ENCODE peak calls at places on chromosomes 6 and 20, in six cellular contexts. S is RWPE1, T is kidney, E is MM.1S, Q is fibroblast of lung, A is cardiac muscle cell. M is an unnamed sample.
A peak's percentile ranks its signal among the peaks of the same experiment; 100 is the strongest.

GRCh38 chr6:16950825-16951495 is 150.9 kb upstream of the STMND1 start:
- DNase-seq in E (no peak), T (no peak), S (no peak), Q (peak; percentile 56), A (no peak), M (no peak)

GRCh38 chr20:3765171-3765887 is 2.2 kb downstream of the ADISSP start:
- DNase-seq in A (no peak), E (no peak), S (no peak), T (peak; percentile 69), Q (no peak), M (no peak)

GRCh38 chr6:13355043-13355945 is 27.0 kb upstream of the TBC1D7 start:
- DNase-seq in E (peak; percentile 92), T (no peak), Q (peak; percentile 100), S (peak; percentile 78), A (no peak), M (no peak)

GRCh38 chr6:51915098-51915497 is 172.3 kb downstream of the PKHD1 start:
- DNase-seq in A (no peak), T (no peak), S (no peak), E (no peak), Q (no peak), M (no peak)

GRCh38 chr6:29984992-29985391 is 42.7 kb downstream of the HLA-A start:
- DNase-seq in T (no peak), A (no peak), S (no peak), E (no peak), Q (no peak), M (no peak)

GRCh38 chr20:39004508-39004907 is 42.4 kb downstream of the DHX35 start:
- DNase-seq in T (peak; percentile 74), A (no peak), E (peak; percentile 80), Q (no peak), S (peak; percentile 67), M (no peak)

GRCh38 chr20:23152902-23153301 is 66.8 kb upstream of the CD93 start:
- DNase-seq in S (no peak), A (no peak), Q (no peak), T (no peak), E (no peak), M (peak; percentile 56)

GRCh38 chr20:47487175-47487917 is 14.3 kb upstream of the NCOA3 start:
- DNase-seq in E (peak; percentile 98), A (no peak), T (no peak), S (no peak), Q (peak; percentile 34), M (no peak)

GRCh38 chr6:41428995-41429417 is 93.6 kb downstream of the NCR2 start:
- DNase-seq in T (peak; percentile 90), S (no peak), E (no peak), Q (peak; percentile 77), A (no peak), M (peak; percentile 79)

GRCh38 chr20:21325296-21325695 is 22.2 kb downstream of the XRN2 start:
- DNase-seq in T (no peak), A (no peak), Q (peak; percentile 24), S (no peak), E (no peak), M (no peak)

GRCh38 chr6:24882295-24882694 is 53.5 kb downstream of the RIPOR2 start:
- DNase-seq in A (no peak), S (no peak), T (no peak), E (no peak), Q (no peak), M (no peak)

GRCh38 chr20:19990911-19991707 is 26.1 kb upstream of the NAA20 start:
- DNase-seq in A (no peak), S (no peak), Q (peak; percentile 82), E (no peak), T (no peak), M (no peak)

GRCh38 chr20:57627972-57628650 is 7.9 kb upstream of the ZBP1 start:
- DNase-seq in E (peak; percentile 21), S (no peak), Q (peak; percentile 16), A (no peak), T (peak; percentile 60), M (peak; percentile 60)

GRCh38 chr6:96381246-96381645 is 140.4 kb upstream of the UFL1 start:
- DNase-seq in Q (no peak), E (no peak), S (no peak), A (no peak), T (no peak), M (no peak)

GRCh38 chr6:167559675-167560479 is 235.0 kb downstream of the TTLL2 start:
- DNase-seq in T (no peak), A (no peak), Q (no peak), E (no peak), S (no peak), M (no peak)

GRCh38 chr6:41216616-41217015 is 11.5 kb upstream of the TREML4 start:
- DNase-seq in E (no peak), T (no peak), S (no peak), Q (no peak), A (no peak), M (no peak)

GRCh38 chr6:158621694-158622544 is 22.6 kb downstream of the DYNLT1 start:
- DNase-seq in E (no peak), Q (no peak), S (no peak), T (peak; percentile 59), A (no peak), M (peak; percentile 55)

GRCh38 chr20:39878809-39879208 is 810.2 kb downstream of the MAFB start:
- DNase-seq in T (no peak), S (peak; percentile 49), E (no peak), Q (peak; percentile 62), A (no peak), M (no peak)

GRCh38 chr6:45845546-45845945 is 170.1 kb downstream of the CLIC5 start:
- DNase-seq in A (no peak), Q (peak; percentile 65), S (no peak), T (no peak), E (no peak), M (no peak)

GRCh38 chr6:34536251-34536958 is 19.7 kb downstream of the SPDEF start:
- DNase-seq in T (no peak), A (no peak), S (no peak), Q (no peak), E (no peak), M (no peak)

GRCh38 chr6:25958700-25959162 is 3.9 kb upstream of the TRIM38 start:
- DNase-seq in E (no peak), S (no peak), T (no peak), Q (no peak), A (no peak), M (no peak)

GRCh38 chr20:57882451-57883161 is 172.8 kb upstream of the PMEPA1 start:
- DNase-seq in A (no peak), E (no peak), Q (peak; percentile 40), T (no peak), S (peak; percentile 64), M (peak; percentile 48)

GRCh38 chr6:70901324-70901723 is 55.5 kb downstream of the B3GAT2 start:
- DNase-seq in A (no peak), T (no peak), E (no peak), Q (no peak), S (no peak), M (no peak)

DNA sequence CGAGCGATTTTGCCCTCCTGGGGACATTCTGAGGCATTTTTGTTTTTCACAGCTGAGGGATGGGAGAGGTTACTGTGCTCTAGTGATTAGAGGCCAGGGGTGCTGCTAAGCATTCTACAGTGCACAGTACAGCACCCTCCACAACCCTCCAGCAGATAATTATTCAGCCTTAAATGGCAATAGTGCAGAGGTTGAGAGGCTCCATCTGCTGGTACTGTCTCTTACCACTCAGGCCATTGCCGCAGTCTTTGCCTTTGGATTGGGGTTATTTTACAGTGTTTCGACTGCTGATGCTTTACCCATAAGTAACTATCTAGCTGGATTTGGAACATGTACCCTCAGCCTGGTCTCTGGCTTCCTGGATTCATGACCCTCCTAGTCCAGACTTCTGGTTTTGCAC is 705.3 kb downstream of the KIF16B start:
- DNase-seq in T (no peak), S (no peak), A (no peak), E (no peak), Q (no peak), M (no peak)
- TF ChIP-seq CTCF in T (no peak), S (no peak), A (no peak), E (no peak), Q (no peak), M (no peak)

DNA sequence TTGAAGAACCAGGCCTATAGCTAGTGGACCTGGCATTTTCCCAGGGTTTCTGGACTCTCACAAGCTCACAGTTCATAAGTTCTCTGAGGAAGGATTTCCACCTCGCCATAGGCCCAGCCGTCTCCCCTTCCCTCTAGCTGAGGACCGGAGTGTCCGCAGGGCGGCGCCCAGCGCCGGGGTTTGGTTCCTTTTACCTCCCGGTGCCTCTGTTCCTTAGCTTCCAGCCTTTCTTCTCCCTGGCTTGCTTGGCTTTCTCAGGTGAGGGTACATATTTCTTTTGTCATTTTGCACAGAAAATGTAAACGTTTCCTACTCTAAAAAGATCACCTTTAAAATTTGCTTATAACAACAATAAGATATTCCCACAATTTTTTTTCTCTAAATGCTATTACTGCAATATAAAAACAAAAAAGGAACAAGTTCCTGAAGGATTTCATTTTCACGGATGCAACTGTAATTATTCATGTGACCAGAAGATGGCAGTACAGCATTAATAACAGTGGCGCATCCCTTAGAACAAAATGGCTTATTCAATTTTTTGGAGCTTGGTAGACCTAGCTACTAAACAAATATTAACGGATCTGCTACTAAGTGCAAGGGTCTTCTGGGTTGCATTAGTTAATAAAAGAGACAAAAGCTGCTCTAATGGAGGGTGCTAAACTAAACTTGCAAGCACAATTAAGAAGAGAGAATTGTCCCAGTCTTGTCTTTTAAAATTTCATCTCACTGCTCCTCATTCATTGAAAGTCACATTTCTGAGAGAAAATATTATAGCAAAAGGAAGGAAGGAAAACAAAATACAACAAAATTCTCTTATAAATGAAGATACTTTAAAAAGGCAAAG is 172.9 kb downstream of the ADGRG6 start:
- DNase-seq in E (peak; percentile 14), Q (peak; percentile 49), T (peak; percentile 55), S (peak; percentile 56), A (peak; percentile 75), M (no peak)
- H3K27ac ChIP-seq in E (no peak overlapping the region), Q (no peak overlapping the region), T (no peak overlapping the region), S (peak overlapping the region; percentile 44), A (peak overlapping the region; percentile 61), M (no peak overlapping the region)

GRCh38 chr6:148345176-148345575 is 2.5 kb downstream of the SASH1 start:
- DNase-seq in A (peak; percentile 22), T (no peak), Q (no peak), E (no peak), S (no peak), M (no peak)

GRCh38 chr6:148343028-148343374 is 363 bp downstream of the SASH1 start:
- DNase-seq in E (no peak), S (no peak), A (no peak), T (peak; percentile 78), Q (no peak), M (no peak)

GRCh38 chr6:148345578-148345977 is 2.9 kb downstream of the SASH1 start:
- DNase-seq in Q (no peak), A (no peak), T (no peak), S (no peak), E (no peak), M (no peak)

GRCh38 chr6:148342146-148343027 is at the start of gene SASH1:
- DNase-seq in E (no peak), S (peak; percentile 77), A (peak; percentile 95), Q (peak; percentile 82), T (peak; percentile 88), M (peak; percentile 73)

GRCh38 chr6:148343383-148343782 is 745 bp downstream of the SASH1 start:
- DNase-seq in S (no peak), T (no peak), Q (peak; percentile 6), E (no peak), A (no peak), M (no peak)
- TF ChIP-seq CTCF in S (no peak), T (no peak), Q (no peak), E (no peak), A (no peak), M (no peak)

DNA sequence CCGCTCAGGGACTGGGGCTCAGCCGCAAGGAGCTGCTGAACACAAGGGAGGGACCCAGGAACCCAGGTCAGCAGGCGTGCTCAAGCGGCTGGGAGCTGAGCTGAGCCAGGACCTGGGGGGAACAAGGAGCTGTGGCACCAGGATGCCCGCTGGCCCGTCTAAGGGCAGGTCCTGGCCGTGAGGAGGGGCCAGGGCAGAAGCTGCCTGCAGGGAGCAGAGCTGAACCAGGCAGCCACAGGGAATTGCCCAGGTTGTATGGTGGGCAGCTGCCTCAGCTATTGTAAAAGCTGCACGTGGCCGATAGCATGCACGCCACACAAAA is 133.3 kb downstream of the AGPAT4 start:
- DNase-seq in A (no peak), Q (no peak), T (no peak), S (no peak), E (no peak), M (no peak)
- H3K27ac ChIP-seq in A (no peak overlapping the region), Q (no peak overlapping the region), T (no peak overlapping the region), S (peak overlapping the region; percentile 22), E (no peak overlapping the region), M (no peak overlapping the region)